ENCODE peak calls at places on chromosomes 13 and 19, in seven cellular contexts. J is heart right ventricle, M is left ventricle myocardium inferior, U is tibial artery, F is testis, G is upper lobe of right lung, W is mucosa of descending colon. Y is an unnamed sample. For H3K4me1, the result is how much of the 10 kb centered on the place peaks cover.

GRCh38 chr19:15200575-15201364 is at the start of gene NOTCH3:
- DNase-seq in J (peak), M (no peak), U (no peak), F (no peak), G (no peak), W (no peak), Y (peak)

GRCh38 chr19:4709440-4710280 is 14.0 kb downstream of the DPP9 start:
- DNase-seq in J (no peak), M (no peak), U (no peak), F (no peak), G (no peak), W (no peak), Y (no peak)

GRCh38 chr13:51717786-51718398 is 86.1 kb downstream of the DHRS12 start:
- DNase-seq in J (no peak), M (no peak), U (no peak), F (no peak), G (no peak), W (no peak), Y (no peak)

GRCh38 chr19:40216013-40216776 is 2.0 kb downstream of the TTC9B start:
- DNase-seq in J (no peak), M (no peak), U (no peak), F (no peak), G (no peak), W (no peak), Y (no peak)

GRCh38 chr13:104296301-104296700 is 1230.1 kb upstream of the SLC10A2 start:
- DNase-seq in J (no peak), M (no peak), U (no peak), F (no peak), G (no peak), W (no peak), Y (no peak)

GRCh38 chr13:63433546-63434150 is 2018.0 kb upstream of the PCDH20 start:
- DNase-seq in J (no peak), M (no peak), U (no peak), F (no peak), G (no peak), W (no peak), Y (no peak)

GRCh38 chr13:114065926-114066774 is 66.3 kb downstream of the RASA3 start:
- DNase-seq in J (no peak), M (no peak), U (no peak), F (no peak), G (peak), W (peak), Y (no peak)

GRCh38 chr13:105464249-105464648 is 1071.2 kb downstream of the EFNB2 start:
- DNase-seq in J (no peak), M (no peak), U (no peak), F (no peak), G (no peak), W (no peak), Y (no peak)

GRCh38 chr19:38731654-38732301 is 12.5 kb downstream of the CAPN12 start:
- DNase-seq in J (no peak), M (no peak), U (no peak), F (no peak), G (peak), W (peak), Y (no peak)

GRCh38 chr19:54191671-54192453 is 754 bp downstream of the TSEN34 start:
- DNase-seq in J (no peak), M (no peak), U (no peak), F (peak), G (no peak), W (peak), Y (no peak)

GRCh38 chr19:10718205-10719196 is 622 bp downstream of the DNM2 start:
- DNase-seq in J (peak), M (peak), U (peak), F (peak), G (peak), W (peak), Y (peak)

GRCh38 chr13:107964356-107964755 is 251.0 kb downstream of the LIG4 start:
- DNase-seq in J (no peak), M (no peak), U (no peak), F (peak), G (no peak), W (no peak), Y (no peak)

GRCh38 chr19:48868196-48868886 is at the start of gene PLEKHA4:
- DNase-seq in J (peak), M (peak), U (peak), F (peak), G (peak), W (peak), Y (no peak)

GRCh38 chr13:25247345-25247744 is 39.9 kb downstream of the MTMR6 start:
- DNase-seq in J (no peak), M (no peak), U (no peak), F (no peak), G (no peak), W (no peak), Y (no peak)

GRCh38 chr19:33736787-33737186 is 59.9 kb upstream of the KCTD15 start:
- DNase-seq in J (no peak), M (no peak), U (no peak), F (no peak), G (no peak), W (no peak), Y (no peak)

GRCh38 chr13:44667950-44668349 is 91.8 kb upstream of the TSC22D1 start:
- DNase-seq in J (no peak), M (no peak), U (no peak), F (no peak), G (no peak), W (no peak), Y (no peak)

GRCh38 chr19:44757057-44757734 is 8.7 kb downstream of the BCL3 start:
- DNase-seq in J (peak), M (peak), U (peak), F (peak), G (peak), W (peak), Y (no peak)

GRCh38 chr19:38691938-38692457 is 44.5 kb downstream of the ACTN4 start:
- DNase-seq in J (no peak), M (no peak), U (peak), F (no peak), G (no peak), W (no peak), Y (no peak)

GRCh38 chr19:51710163-51710562 is 13.6 kb downstream of the HAS1 start:
- DNase-seq in J (no peak), M (no peak), U (no peak), F (no peak), G (no peak), W (no peak), Y (no peak)

GRCh38 chr13:49690990-49691886 is at the start of gene EBPL:
- DNase-seq in J (peak), M (peak), U (peak), F (peak), G (peak), W (peak), Y (peak)

DNA sequence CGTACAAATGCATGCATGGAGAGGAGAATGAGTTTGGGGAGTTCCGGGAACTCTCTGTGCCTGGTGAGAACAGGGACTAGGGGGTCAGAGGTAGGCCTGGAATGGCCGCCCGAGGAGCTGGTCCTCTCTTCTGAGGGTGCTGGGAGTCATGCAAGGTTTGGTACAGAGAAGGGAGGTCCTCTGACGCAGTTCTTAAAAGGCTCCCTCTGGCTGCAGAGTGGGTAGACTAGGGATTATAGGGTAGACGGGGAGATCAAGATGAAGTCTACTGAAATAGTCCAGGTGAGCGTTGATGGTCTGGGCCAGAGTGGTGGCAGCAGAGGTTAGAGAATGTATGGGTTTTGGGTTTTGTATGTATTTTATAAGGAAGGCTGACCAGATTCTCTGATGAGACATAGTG is 796 bp downstream of the ZNF304 start:
- DNase-seq in J (no peak), M (no peak), U (no peak), F (no peak), G (no peak), W (no peak), Y (no peak)
- TF ChIP-seq CTCF in J (no peak), M (no peak), U (no peak), F (no peak), G (no peak), W (no peak), Y (no peak)

GRCh38 chr13:48403151-48403631 is 9.7 kb downstream of the LPAR6 start:
- DNase-seq in J (no peak), M (no peak), U (no peak), F (no peak), G (no peak), W (no peak), Y (no peak)
- H3K4me1 ChIP-seq in J (half or more), M (half or more), U (under half), F (under half), G (under half), W (under half), Y (under half)

DNA sequence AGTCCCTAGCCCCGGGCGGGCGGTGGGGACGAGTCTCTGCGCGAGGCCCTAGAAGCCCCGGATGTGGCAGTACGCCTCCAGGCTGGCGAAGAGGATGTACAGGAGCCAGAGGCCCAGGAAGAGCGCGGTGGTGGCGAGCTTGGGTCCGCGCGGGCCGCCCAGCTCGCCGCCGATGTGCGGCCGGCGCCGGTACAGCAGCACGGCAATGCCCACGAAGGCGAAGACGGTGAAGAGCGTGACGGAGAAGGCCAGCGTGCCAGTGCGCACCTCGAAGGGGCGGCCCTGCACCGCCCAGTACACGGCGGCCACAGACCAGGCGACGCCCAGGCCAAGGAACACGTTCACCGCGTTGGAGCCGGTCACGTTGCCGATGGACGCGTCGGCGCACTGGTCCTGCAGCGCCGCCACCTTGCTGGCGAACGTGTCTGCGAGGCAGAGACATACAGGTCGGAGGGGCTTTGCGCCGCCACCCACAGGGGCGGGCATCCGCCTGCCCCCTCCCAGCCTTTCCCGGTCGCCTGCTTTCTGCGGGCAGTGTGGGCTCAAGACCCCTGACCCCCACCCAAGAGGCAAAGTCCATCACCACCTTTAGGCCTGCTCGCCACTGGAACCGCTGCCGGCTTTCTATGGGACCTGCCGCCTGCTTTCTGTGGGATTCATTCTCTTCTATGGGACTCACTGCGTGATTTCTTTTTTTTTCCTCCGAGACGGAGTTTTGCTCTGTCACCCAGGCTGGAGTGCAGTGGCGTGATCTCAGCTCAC is 10.9 kb upstream of the MEIS3 start:
- DNase-seq in J (no peak), M (no peak), U (no peak), F (peak), G (peak), W (peak), Y (no peak)
- TF ChIP-seq CTCF in J (peak), M (peak), U (peak), F (peak), G (peak), W (no peak), Y (no peak)

GRCh38 chr13:95362666-95363065 is 61.4 kb upstream of the ABCC4 start:
- DNase-seq in J (no peak), M (no peak), U (no peak), F (no peak), G (no peak), W (no peak), Y (no peak)
- H3K4me1 ChIP-seq in J (under half), M (under half), U (under half), F (under half), G (under half), W (under half), Y (under half)

DNA sequence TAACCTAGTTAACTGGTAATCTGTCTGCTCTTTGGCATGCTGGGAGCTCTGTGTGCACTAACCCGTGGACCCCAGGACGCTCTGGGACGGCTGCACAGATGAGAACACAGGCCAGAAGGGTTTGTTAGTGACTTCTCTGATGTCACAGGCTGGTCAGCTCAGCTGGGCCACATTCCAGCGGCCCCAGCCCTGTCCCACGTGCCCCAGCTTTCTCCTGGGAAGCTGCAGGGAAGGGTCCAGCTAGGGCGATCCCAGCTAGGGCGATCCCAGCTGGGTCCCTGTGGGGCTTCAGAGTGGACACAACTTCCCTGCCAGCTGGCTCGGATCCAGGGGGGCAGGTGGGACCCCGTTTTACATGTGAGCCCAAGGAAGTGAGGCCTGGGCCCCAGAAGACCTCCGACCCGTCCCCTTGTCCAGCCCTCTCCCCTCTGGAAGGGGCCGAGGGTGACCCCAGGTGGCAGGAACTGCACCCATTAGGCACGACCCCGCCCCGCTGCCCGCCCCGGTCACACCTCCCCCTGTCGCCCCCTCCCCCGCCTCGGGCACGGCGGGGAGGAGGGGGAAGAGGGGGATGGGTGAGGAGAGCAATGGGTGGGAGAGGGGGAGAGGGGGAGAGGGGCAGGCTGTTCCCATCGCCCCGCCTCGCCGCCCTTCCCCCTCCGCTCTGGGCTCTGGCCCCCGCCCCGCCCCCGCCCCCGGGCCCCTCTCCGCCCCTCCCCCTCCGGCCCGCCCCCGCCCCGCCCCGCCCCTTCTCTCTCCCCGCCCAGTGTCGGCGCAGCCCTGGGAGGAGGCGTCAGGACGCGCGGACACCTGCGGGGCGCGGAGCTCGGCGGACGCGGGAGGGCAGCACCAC is 75.2 kb upstream of the MCF2L start:
- DNase-seq in J (peak), M (no peak), U (no peak), F (no peak), G (no peak), W (peak), Y (peak)
- TF ChIP-seq CTCF in J (peak), M (no peak), U (no peak), F (no peak), G (no peak), W (no peak), Y (peak)

DNA sequence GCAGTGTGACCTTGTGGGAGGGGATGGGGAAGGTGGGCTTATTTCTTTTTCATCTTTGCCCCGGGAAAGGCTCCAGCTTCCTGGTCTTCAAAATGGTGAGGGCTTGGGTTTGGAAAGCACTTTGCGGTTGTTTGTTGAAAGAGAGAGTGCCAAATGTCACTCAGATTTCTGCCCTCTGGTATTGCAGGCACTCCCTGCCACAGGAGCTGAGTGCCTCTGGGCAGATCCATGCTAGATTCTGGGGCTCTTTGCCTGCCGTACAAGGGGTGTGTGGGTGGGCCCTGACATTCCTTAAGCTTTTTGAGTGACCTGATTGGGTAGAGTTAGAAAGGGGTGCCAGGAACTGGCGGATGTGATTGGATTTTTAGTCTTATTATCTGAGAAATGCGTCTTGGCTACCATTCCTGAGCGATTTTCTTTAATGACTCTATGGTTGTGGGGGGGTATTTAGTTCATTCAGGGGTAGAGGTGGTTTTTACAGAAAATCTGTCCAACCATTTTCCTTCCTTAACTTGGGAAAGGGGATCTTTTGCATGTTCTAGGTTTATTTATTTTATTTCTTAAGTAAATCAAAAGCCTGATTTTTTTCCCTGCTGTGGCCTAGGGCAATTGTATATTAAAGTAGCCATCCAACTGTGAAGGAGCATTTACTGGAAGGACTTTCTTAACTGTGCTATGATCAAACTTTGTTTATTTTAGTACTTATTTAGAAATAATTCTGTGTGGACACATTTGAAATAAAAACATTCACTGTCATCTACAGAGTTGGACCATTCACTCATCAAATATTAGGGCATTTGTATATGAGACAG is 3.2 kb downstream of the ARHGAP35 start:
- DNase-seq in J (no peak), M (no peak), U (no peak), F (peak), G (peak), W (peak), Y (no peak)
- H3K4me1 ChIP-seq in J (half or more), M (half or more), U (under half), F (under half), G (half or more), W (half or more), Y (half or more)

GRCh38 chr13:27966641-27967202 is 2.4 kb downstream of the CDX2 start:
- DNase-seq in J (no peak), M (no peak), U (no peak), F (no peak), G (no peak), W (no peak), Y (peak)

GRCh38 chr13:27967203-27967735 is 1.8 kb downstream of the CDX2 start:
- DNase-seq in J (no peak), M (no peak), U (no peak), F (no peak), G (no peak), W (peak), Y (peak)

GRCh38 chr13:27968316-27969072 is 621 bp downstream of the CDX2 start:
- DNase-seq in J (no peak), M (no peak), U (no peak), F (no peak), G (no peak), W (no peak), Y (no peak)

GRCh38 chr13:27969073-27969865 is at the start of gene CDX2:
- DNase-seq in J (no peak), M (no peak), U (no peak), F (no peak), G (no peak), W (peak), Y (peak)

DNA sequence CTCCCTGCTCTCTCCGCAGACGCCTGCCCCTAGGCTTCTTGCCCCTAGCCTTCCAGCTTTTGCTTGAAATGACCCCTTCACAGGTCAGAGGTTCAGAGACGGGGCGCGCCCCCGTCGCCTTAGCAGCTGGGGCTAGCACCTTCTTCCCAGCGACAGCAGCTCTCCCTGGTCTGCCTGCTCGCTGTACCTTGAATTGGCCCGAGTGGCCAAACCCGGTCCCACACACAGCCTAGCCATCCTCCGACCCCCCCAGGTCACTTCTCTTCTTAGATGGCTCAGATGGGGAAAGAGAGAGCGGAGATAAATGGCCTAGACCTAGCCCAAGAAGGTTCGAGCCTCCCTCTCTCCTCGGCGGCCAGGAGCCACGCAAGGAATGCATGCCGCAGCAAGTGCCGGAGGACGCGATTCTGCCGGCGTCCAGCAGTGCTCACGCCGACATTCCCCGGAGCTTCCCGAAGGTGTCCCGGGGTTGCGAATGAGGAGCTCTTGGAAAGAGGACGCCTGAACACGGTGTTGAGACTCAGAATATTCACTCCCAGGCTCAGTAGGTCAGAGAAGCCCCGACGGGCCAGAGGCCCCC is 1.3 kb downstream of the CDX2 start:
- DNase-seq in J (no peak), M (no peak), U (no peak), F (no peak), G (no peak), W (no peak), Y (peak)
- TF ChIP-seq CTCF in J (no peak), M (no peak), U (no peak), F (no peak), G (no peak), W (no peak), Y (no peak)

DNA sequence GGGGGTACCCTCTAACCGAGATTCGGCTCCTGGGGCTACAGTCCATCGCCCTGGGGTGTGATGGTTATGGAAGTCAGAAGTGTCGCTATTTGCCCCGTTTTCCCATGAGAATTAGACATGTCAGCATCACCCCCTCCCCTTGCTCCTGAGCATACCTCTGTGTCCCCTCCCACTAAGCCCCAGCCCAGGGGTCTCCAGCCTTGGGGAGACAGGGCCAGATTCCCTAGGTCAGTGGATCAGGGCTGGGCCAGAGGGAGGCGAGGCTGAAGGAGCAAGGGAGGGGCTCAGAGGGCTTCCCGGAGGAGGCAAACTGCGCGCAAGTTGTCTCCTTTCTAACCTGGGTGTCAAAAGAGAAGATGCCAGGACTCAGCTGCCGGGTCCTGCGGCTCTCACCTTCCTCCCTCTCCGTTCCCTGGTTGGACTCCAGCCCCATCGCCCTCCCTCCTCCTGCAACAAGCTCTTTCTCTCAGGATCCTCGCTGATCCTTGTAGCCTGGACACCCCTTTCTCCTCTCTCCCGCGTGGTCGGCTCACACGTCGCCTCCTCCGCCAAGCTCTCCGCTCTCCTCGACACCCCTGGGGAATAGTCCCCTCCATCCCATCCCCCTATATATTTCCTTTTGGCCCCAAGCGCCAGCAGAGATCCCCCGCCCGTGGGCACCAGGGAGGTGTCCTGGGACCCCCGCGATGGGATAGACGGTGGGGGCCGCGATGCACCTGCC is 459 bp upstream of the TMEM59L start:
- DNase-seq in J (no peak), M (no peak), U (no peak), F (no peak), G (no peak), W (no peak), Y (no peak)
- H3K4me1 ChIP-seq in J (under half), M (under half), U (under half), F (under half), G (under half), W (under half), Y (under half)

Y was measured in Caco-2.